ENCODE peak calls at places on chromosomes 5 and 9, in seven cellular contexts. A is fibroblast of lung, S is glutamatergic neuron, M is A172, T is NCI-H1436, Z is GM13976, I is fibroblast of pulmonary artery. P is an unnamed sample.

GRCh38 chr5:91382530-91383026 is 539 bp downstream of the ARRDC3 start:
- DNase-seq in Z (peak; percentile 4), I (peak; percentile 64), S (no peak), M (peak; percentile 56), T (peak; percentile 34), A (peak; percentile 42), P (no peak)

GRCh38 chr5:171610053-171610452 is 175.6 kb upstream of the SMIM23 start:
- DNase-seq in Z (no peak), T (no peak), M (no peak), S (no peak), I (no peak), A (no peak), P (no peak)

GRCh38 chr9:79020266-79020665 is 551.5 kb upstream of the TLE4 start:
- DNase-seq in Z (no peak), I (no peak), A (peak; percentile 21), M (no peak), S (no peak), T (peak; percentile 88), P (no peak)

GRCh38 chr9:85600675-85601263 is 141.0 kb downstream of the AGTPBP1 start:
- DNase-seq in Z (no peak), T (no peak), S (peak; percentile 69), A (no peak), M (no peak), I (no peak), P (peak; percentile 20)

GRCh38 chr5:115557667-115558387 is 13.3 kb upstream of the FEM1C start:
- DNase-seq in M (no peak), Z (no peak), I (peak; percentile 54), S (no peak), A (no peak), T (no peak), P (no peak)

GRCh38 chr5:160174780-160175437 is 54.4 kb upstream of the FABP6 start:
- DNase-seq in Z (no peak), S (no peak), A (peak; percentile 22), T (no peak), I (no peak), M (no peak), P (no peak)

GRCh38 chr9:122158202-122158601 is 1.4 kb downstream of the NDUFA8 start:
- DNase-seq in S (peak; percentile 42), Z (peak; percentile 54), I (peak; percentile 59), A (peak; percentile 49), M (no peak), T (peak; percentile 16), P (peak; percentile 48)

GRCh38 chr9:27192291-27192960 is 83.4 kb downstream of the TEK start:
- DNase-seq in Z (no peak), S (no peak), I (peak; percentile 38), A (peak; percentile 68), T (no peak), M (no peak), P (no peak)

GRCh38 chr9:84781431-84781830 is 111.9 kb downstream of the NTRK2 start:
- DNase-seq in S (no peak), A (peak; percentile 16), M (no peak), Z (peak; percentile 11), T (no peak), I (peak; percentile 11), P (peak; percentile 23)

GRCh38 chr9:37997636-37998374 is 71.2 kb downstream of the SHB start:
- DNase-seq in A (no peak), M (no peak), I (no peak), Z (no peak), T (no peak), S (peak; percentile 51), P (no peak)

GRCh38 chr5:6447384-6448140 is 1.1 kb upstream of the UBE2QL1 start:
- DNase-seq in A (no peak), Z (no peak), T (no peak), I (no peak), S (no peak), M (no peak), P (no peak)

P was measured in NT2/D1.